ENCODE peak calls at places on chromosomes 11 and 22, in five cellular contexts. S is DMS53; Y is iPS-NIHi11; T is activated CD4-positive, alpha-beta T cell treated with anti-CD3 and anti-CD28 coated beads, Interleukin-2, amount 10 ng/mL, durations not matched to agents 7 days and 5 days; K is activated T-cell treated with anti-CD3 and anti-CD28 coated beads for 1 hour. V is an unnamed sample.

GRCh38 chr11:11022126-11022730 is 164.4 kb upstream of the ZBED5 start:
- DNase-seq in K (no peak), Y (no peak), S (peak), T (peak), V (no peak)

GRCh38 chr11:9660886-9661285 is 3.0 kb upstream of the SWAP70 start:
- DNase-seq in S (peak), Y (no peak), K (no peak), T (no peak), V (no peak)

GRCh38 chr22:19522190-19522880 is 1.9 kb downstream of the CLDN5 start:
- DNase-seq in Y (peak), K (no peak), T (no peak), S (peak), V (peak)

GRCh38 chr11:93537767-93538261 is 5.4 kb downstream of the SMCO4 start:
- DNase-seq in K (no peak), T (no peak), Y (no peak), S (peak), V (no peak)

GRCh38 chr11:112605093-112605666 is 344.5 kb upstream of the PLET1 start:
- DNase-seq in Y (no peak), K (no peak), S (no peak), T (no peak), V (no peak)

GRCh38 chr11:58928691-58929090 is 10.6 kb upstream of the GLYATL1 start:
- DNase-seq in Y (no peak), T (no peak), S (peak), K (no peak), V (no peak)

GRCh38 chr11:17595526-17596309 is 48.7 kb downstream of the OTOG start:
- DNase-seq in T (no peak), Y (no peak), K (no peak), S (no peak), V (peak)

GRCh38 chr22:17980638-17981051 is 43.7 kb downstream of the MICAL3 start:
- DNase-seq in S (no peak), Y (no peak), K (peak), T (peak), V (no peak)

GRCh38 chr11:126461996-126462395 is 106.5 kb downstream of the ST3GAL4 start:
- DNase-seq in K (no peak), T (no peak), Y (no peak), S (no peak), V (no peak)

GRCh38 chr11:109304159-109304558 is 117.8 kb upstream of the C11orf87 start:
- DNase-seq in K (no peak), S (peak), T (no peak), Y (no peak), V (no peak)

GRCh38 chr22:46087816-46088277 is 62.5 kb upstream of the PPARA start:
- DNase-seq in K (no peak), Y (peak), S (peak), T (no peak), V (no peak)

GRCh38 chr11:23679041-23679440 is 817.8 kb upstream of the LUZP2 start:
- DNase-seq in S (peak), T (no peak), K (no peak), Y (no peak), V (no peak)

GRCh38 chr11:116984589-116984988 is 113.6 kb downstream of the SIK3 start:
- DNase-seq in Y (no peak), S (no peak), T (no peak), K (no peak), V (no peak)